ENCODE peak calls at places on chromosome 18, in ten cellular contexts. One of them, this sample, is unnamed.

GRCh38 chr18:23237524-23238151 is 102.4 kb downstream of the CABLES1 start:
- DNase-seq in gastrocnemius medialis: no peak
- DNase-seq in ovary: peak
- DNase-seq in sigmoid colon: peak
- DNase-seq in BE2C: no peak
- DNase-seq in GM12865: peak
- DNase-seq in choroid plexus epithelial cell: peak
- DNase-seq in cardiac muscle cell: no peak
- DNase-seq in pancreas: no peak
- DNase-seq in heart left ventricle: peak
- DNase-seq in this sample: no peak

GRCh38 chr18:37445368-37445767 is 120.2 kb downstream of the CELF4 start:
- DNase-seq in choroid plexus epithelial cell: no peak
- DNase-seq in GM12865: no peak
- DNase-seq in ovary: no peak
- DNase-seq in cardiac muscle cell: no peak
- DNase-seq in pancreas: no peak
- DNase-seq in sigmoid colon: no peak
- DNase-seq in gastrocnemius medialis: no peak
- DNase-seq in heart left ventricle: no peak
- DNase-seq in BE2C: peak
- DNase-seq in this sample: no peak

GRCh38 chr18:13598591-13598990 is 127.8 kb downstream of the FAM210A start:
- DNase-seq in GM12865: no peak
- DNase-seq in BE2C: no peak
- DNase-seq in gastrocnemius medialis: no peak
- DNase-seq in cardiac muscle cell: no peak
- DNase-seq in sigmoid colon: no peak
- DNase-seq in pancreas: no peak
- DNase-seq in ovary: no peak
- DNase-seq in choroid plexus epithelial cell: no peak
- DNase-seq in heart left ventricle: no peak
- DNase-seq in this sample: no peak

GRCh38 chr18:56696966-56697365 is 45.8 kb downstream of the WDR7 start:
- DNase-seq in cardiac muscle cell: no peak
- DNase-seq in heart left ventricle: no peak
- DNase-seq in pancreas: no peak
- DNase-seq in ovary: no peak
- DNase-seq in GM12865: no peak
- DNase-seq in choroid plexus epithelial cell: peak
- DNase-seq in gastrocnemius medialis: no peak
- DNase-seq in sigmoid colon: no peak
- DNase-seq in BE2C: no peak
- DNase-seq in this sample: no peak

GRCh38 chr18:63339920-63340484 is 20.4 kb upstream of the BCL2 start:
- DNase-seq in heart left ventricle: no peak
- DNase-seq in sigmoid colon: no peak
- DNase-seq in pancreas: no peak
- DNase-seq in choroid plexus epithelial cell: peak
- DNase-seq in BE2C: peak
- DNase-seq in ovary: no peak
- DNase-seq in cardiac muscle cell: peak
- DNase-seq in GM12865: peak
- DNase-seq in gastrocnemius medialis: no peak
- DNase-seq in this sample: no peak

GRCh38 chr18:53478155-53478554 is 746.3 kb downstream of the MBD2 start:
- DNase-seq in choroid plexus epithelial cell: no peak
- DNase-seq in BE2C: no peak
- DNase-seq in gastrocnemius medialis: no peak
- DNase-seq in cardiac muscle cell: no peak
- DNase-seq in GM12865: no peak
- DNase-seq in ovary: no peak
- DNase-seq in pancreas: no peak
- DNase-seq in sigmoid colon: no peak
- DNase-seq in heart left ventricle: no peak
- DNase-seq in this sample: no peak

GRCh38 chr18:79524181-79525078 is 128.7 kb downstream of the NFATC1 start:
- DNase-seq in cardiac muscle cell: no peak
- DNase-seq in BE2C: no peak
- DNase-seq in pancreas: peak
- DNase-seq in choroid plexus epithelial cell: no peak
- DNase-seq in sigmoid colon: peak
- DNase-seq in heart left ventricle: no peak
- DNase-seq in GM12865: peak
- DNase-seq in gastrocnemius medialis: no peak
- DNase-seq in ovary: peak
- DNase-seq in this sample: no peak

GRCh38 chr18:23864620-23865019 is 149.9 kb upstream of the TTC39C start:
- DNase-seq in pancreas: no peak
- DNase-seq in ovary: no peak
- DNase-seq in sigmoid colon: no peak
- DNase-seq in BE2C: no peak
- DNase-seq in heart left ventricle: no peak
- DNase-seq in GM12865: peak
- DNase-seq in cardiac muscle cell: no peak
- DNase-seq in gastrocnemius medialis: no peak
- DNase-seq in choroid plexus epithelial cell: no peak
- DNase-seq in this sample: no peak

GRCh38 chr18:79385749-79386341 is 9.9 kb upstream of the NFATC1 start:
- DNase-seq in sigmoid colon: peak
- DNase-seq in pancreas: no peak
- DNase-seq in ovary: no peak
- DNase-seq in choroid plexus epithelial cell: no peak
- DNase-seq in gastrocnemius medialis: peak
- DNase-seq in cardiac muscle cell: no peak
- DNase-seq in BE2C: no peak
- DNase-seq in heart left ventricle: no peak
- DNase-seq in GM12865: no peak
- DNase-seq in this sample: no peak

GRCh38 chr18:13558132-13558531 is 168.2 kb downstream of the FAM210A start:
- DNase-seq in sigmoid colon: no peak
- DNase-seq in cardiac muscle cell: peak
- DNase-seq in ovary: no peak
- DNase-seq in BE2C: peak
- DNase-seq in heart left ventricle: peak
- DNase-seq in GM12865: peak
- DNase-seq in pancreas: no peak
- DNase-seq in gastrocnemius medialis: no peak
- DNase-seq in choroid plexus epithelial cell: peak
- DNase-seq in this sample: peak

GRCh38 chr18:22439447-22439846 is 21.7 kb upstream of the CTAGE1 start:
- DNase-seq in cardiac muscle cell: no peak
- DNase-seq in ovary: no peak
- DNase-seq in sigmoid colon: no peak
- DNase-seq in heart left ventricle: no peak
- DNase-seq in choroid plexus epithelial cell: peak
- DNase-seq in BE2C: no peak
- DNase-seq in gastrocnemius medialis: no peak
- DNase-seq in GM12865: no peak
- DNase-seq in pancreas: no peak
- DNase-seq in this sample: no peak

GRCh38 chr18:45168883-45169585 is 446.2 kb upstream of the SLC14A2 start:
- DNase-seq in sigmoid colon: no peak
- DNase-seq in gastrocnemius medialis: no peak
- DNase-seq in cardiac muscle cell: no peak
- DNase-seq in choroid plexus epithelial cell: peak
- DNase-seq in GM12865: no peak
- DNase-seq in pancreas: no peak
- DNase-seq in BE2C: no peak
- DNase-seq in ovary: no peak
- DNase-seq in heart left ventricle: no peak
- DNase-seq in this sample: no peak

GRCh38 chr18:64592246-64592645 is 443.4 kb upstream of the LINC00305 start:
- DNase-seq in gastrocnemius medialis: no peak
- DNase-seq in pancreas: no peak
- DNase-seq in choroid plexus epithelial cell: no peak
- DNase-seq in ovary: no peak
- DNase-seq in BE2C: no peak
- DNase-seq in sigmoid colon: no peak
- DNase-seq in GM12865: no peak
- DNase-seq in cardiac muscle cell: no peak
- DNase-seq in heart left ventricle: no peak
- DNase-seq in this sample: no peak

GRCh38 chr18:79380816-79381806 is 14.6 kb upstream of the NFATC1 start:
- DNase-seq in pancreas: no peak
- DNase-seq in GM12865: peak
- DNase-seq in heart left ventricle: no peak
- DNase-seq in cardiac muscle cell: peak
- DNase-seq in ovary: peak
- DNase-seq in choroid plexus epithelial cell: peak
- DNase-seq in BE2C: peak
- DNase-seq in sigmoid colon: peak
- DNase-seq in gastrocnemius medialis: no peak
- DNase-seq in this sample: no peak

GRCh38 chr18:27627927-27628326 is 442.8 kb upstream of the CHST9 start:
- DNase-seq in sigmoid colon: no peak
- DNase-seq in cardiac muscle cell: no peak
- DNase-seq in heart left ventricle: no peak
- DNase-seq in BE2C: peak
- DNase-seq in pancreas: no peak
- DNase-seq in choroid plexus epithelial cell: no peak
- DNase-seq in GM12865: no peak
- DNase-seq in gastrocnemius medialis: no peak
- DNase-seq in ovary: no peak
- DNase-seq in this sample: no peak
- TF ChIP-seq CTCF in sigmoid colon: no peak
- TF ChIP-seq CTCF in cardiac muscle cell: no peak
- TF ChIP-seq CTCF in heart left ventricle: no peak
- TF ChIP-seq CTCF in BE2C: no peak
- TF ChIP-seq CTCF in pancreas: no peak
- TF ChIP-seq CTCF in choroid plexus epithelial cell: no peak
- TF ChIP-seq CTCF in GM12865: no peak
- TF ChIP-seq CTCF in gastrocnemius medialis: no peak
- TF ChIP-seq CTCF in ovary: no peak
- TF ChIP-seq CTCF in this sample: no peak

DNA sequence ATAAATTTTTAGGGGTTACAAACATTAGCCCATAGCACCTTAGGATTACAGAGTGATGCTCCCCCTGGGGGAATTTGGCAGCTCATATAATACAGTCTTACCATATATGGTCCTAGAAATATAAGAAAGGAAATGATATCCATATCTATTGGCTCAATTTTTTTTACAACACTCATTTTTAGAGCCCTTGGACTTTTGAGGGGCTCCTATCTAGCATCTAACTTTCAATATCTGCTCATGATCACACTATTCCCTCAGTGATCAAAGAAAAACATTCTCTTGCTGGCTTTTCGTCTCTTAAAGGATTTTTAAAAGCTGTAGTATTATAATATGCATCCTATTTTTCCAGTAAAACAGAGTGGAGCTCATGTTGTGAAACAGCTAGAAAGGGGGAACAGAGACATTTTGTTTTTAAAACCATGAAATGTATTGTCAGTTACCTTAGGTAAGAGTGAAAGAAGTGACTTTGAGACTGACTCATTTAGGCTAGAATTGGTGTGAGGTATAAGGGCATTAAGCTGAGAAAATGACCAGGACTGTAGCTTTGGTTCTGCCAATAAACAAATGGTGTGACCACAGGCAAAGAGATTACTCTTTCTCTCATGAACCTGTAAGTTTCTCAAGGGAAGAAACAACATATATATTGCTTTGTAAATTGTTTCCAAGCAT is 65.8 kb downstream of the ALPK2 start:
- DNase-seq in cardiac muscle cell: no peak
- DNase-seq in pancreas: no peak
- DNase-seq in BE2C: no peak
- DNase-seq in GM12865: peak
- DNase-seq in gastrocnemius medialis: no peak
- DNase-seq in heart left ventricle: no peak
- DNase-seq in sigmoid colon: no peak
- DNase-seq in choroid plexus epithelial cell: no peak
- DNase-seq in ovary: no peak
- DNase-seq in this sample: no peak
- H3K4me3 ChIP-seq in cardiac muscle cell: no peak
- H3K4me3 ChIP-seq in pancreas: no peak
- H3K4me3 ChIP-seq in BE2C: no peak
- H3K4me3 ChIP-seq in GM12865: peak
- H3K4me3 ChIP-seq in gastrocnemius medialis: no peak
- H3K4me3 ChIP-seq in heart left ventricle: no peak
- H3K4me3 ChIP-seq in sigmoid colon: no peak
- H3K4me3 ChIP-seq in choroid plexus epithelial cell: no peak
- H3K4me3 ChIP-seq in ovary: no peak
- H3K4me3 ChIP-seq in this sample: no peak

DNA sequence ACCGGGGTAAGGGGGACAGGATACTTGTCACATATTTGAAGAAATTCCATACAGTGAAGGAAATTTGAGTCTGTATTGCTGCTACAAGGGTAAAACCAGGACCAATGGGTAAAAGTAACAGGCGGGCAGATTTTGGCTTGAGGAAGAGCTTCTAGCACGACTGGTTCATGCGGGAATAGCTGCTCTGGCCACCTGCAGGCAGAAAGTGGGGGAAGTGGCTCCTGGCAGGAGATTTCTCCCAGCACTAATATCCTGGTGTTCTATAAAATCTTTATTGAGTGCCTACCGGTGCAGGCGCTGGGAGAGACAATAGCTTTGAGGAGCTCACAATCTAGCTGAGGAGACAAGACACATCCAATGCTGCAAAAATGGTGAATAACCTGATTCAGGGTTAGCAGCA is 198.5 kb downstream of the LOXHD1 start:
- DNase-seq in cardiac muscle cell: no peak
- DNase-seq in gastrocnemius medialis: no peak
- DNase-seq in pancreas: no peak
- DNase-seq in choroid plexus epithelial cell: no peak
- DNase-seq in sigmoid colon: no peak
- DNase-seq in ovary: no peak
- DNase-seq in BE2C: no peak
- DNase-seq in heart left ventricle: no peak
- DNase-seq in GM12865: no peak
- DNase-seq in this sample: peak
- TF ChIP-seq CTCF in cardiac muscle cell: no peak
- TF ChIP-seq CTCF in gastrocnemius medialis: no peak
- TF ChIP-seq CTCF in pancreas: no peak
- TF ChIP-seq CTCF in choroid plexus epithelial cell: no peak
- TF ChIP-seq CTCF in sigmoid colon: no peak
- TF ChIP-seq CTCF in ovary: no peak
- TF ChIP-seq CTCF in BE2C: no peak
- TF ChIP-seq CTCF in heart left ventricle: no peak
- TF ChIP-seq CTCF in GM12865: no peak
- TF ChIP-seq CTCF in this sample: peak

DNA sequence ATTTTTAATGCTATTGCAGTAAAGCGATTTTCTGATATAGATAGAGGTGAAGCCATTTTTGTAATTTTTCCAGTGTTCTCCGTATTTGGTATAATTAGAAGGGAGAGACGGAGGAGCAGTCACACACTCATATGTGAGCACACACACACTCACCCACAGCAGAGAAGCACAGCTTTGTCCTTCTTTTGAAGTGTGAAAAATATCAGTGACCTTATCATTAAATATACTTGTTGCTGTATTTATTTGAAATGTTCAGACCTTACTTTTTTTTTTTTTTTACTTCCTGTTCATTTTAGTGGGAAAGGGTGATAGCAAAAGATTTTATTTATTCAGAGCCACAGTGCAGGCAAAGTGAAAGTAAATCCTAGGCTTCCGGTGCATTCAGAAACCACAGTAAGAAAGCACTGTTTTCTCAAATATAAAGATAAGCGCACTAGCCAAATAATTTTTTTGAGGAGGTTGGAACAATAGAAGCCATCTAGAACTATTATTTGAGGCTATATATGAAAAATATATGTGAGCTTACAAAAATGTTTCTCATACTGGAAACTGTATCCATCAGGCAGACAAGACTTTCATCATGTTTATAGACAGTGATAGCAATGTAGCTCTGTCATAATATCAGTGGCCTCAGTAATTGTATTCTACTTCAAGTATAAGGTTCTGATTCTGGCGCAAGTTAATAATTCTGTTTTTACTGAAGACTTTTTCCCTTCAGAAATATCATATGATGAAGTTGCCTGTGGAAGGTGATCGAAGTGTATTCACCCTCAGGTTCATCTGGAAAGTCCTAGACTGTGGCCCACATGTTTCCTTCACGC is 37.2 kb downstream of the TSHZ1 start:
- DNase-seq in pancreas: no peak
- DNase-seq in cardiac muscle cell: no peak
- DNase-seq in sigmoid colon: no peak
- DNase-seq in GM12865: peak
- DNase-seq in heart left ventricle: no peak
- DNase-seq in choroid plexus epithelial cell: peak
- DNase-seq in BE2C: no peak
- DNase-seq in gastrocnemius medialis: no peak
- DNase-seq in ovary: no peak
- DNase-seq in this sample: no peak
- H3K4me3 ChIP-seq in pancreas: peak
- H3K4me3 ChIP-seq in cardiac muscle cell: no peak
- H3K4me3 ChIP-seq in sigmoid colon: peak
- H3K4me3 ChIP-seq in GM12865: peak
- H3K4me3 ChIP-seq in heart left ventricle: peak
- H3K4me3 ChIP-seq in choroid plexus epithelial cell: peak
- H3K4me3 ChIP-seq in BE2C: peak
- H3K4me3 ChIP-seq in gastrocnemius medialis: peak
- H3K4me3 ChIP-seq in ovary: peak
- H3K4me3 ChIP-seq in this sample: peak